ENCODE peak calls at places on chromosomes 12 and 14, in six cellular contexts. O is cardiac fibroblast, I is heart left ventricle, R is bronchial epithelial cell, D is brain microvascular endothelial cell, Q is HFF-Myc. C is an unnamed sample.

GRCh38 chr14:87869619-87870583 is 123.1 kb downstream of the GALC start:
- DNase-seq in D (no peak), I (no peak), O (peak), R (peak), Q (no peak), C (peak)

GRCh38 chr12:59084758-59085383 is 164.6 kb upstream of the LRIG3 start:
- DNase-seq in O (peak), I (no peak), R (no peak), Q (peak), D (no peak), C (peak)

GRCh38 chr12:52233462-52234141 is 559 bp downstream of the KRT7 start:
- DNase-seq in O (no peak), I (no peak), D (no peak), Q (no peak), R (no peak), C (no peak)

GRCh38 chr14:35940291-35940690 is 114.2 kb downstream of the BRMS1L start:
- DNase-seq in O (no peak), R (no peak), I (no peak), D (no peak), Q (no peak), C (no peak)

GRCh38 chr12:990308-990648 is 745 bp upstream of the ERC1 start:
- DNase-seq in I (peak), D (peak), R (peak), Q (no peak), O (peak), C (peak)

GRCh38 chr14:61342486-61342885 is 21.1 kb downstream of the PRKCH start:
- DNase-seq in Q (no peak), R (no peak), I (no peak), O (no peak), D (no peak), C (no peak)

GRCh38 chr14:92456215-92457017 is 57.2 kb upstream of the RIN3 start:
- DNase-seq in D (peak), I (peak), Q (no peak), O (peak), R (peak), C (peak)

GRCh38 chr12:121295123-121295745 is 1.3 kb downstream of the CAMKK2 start:
- DNase-seq in O (no peak), D (no peak), I (no peak), R (no peak), Q (no peak), C (no peak)

GRCh38 chr14:32403688-32404087 is 74.6 kb downstream of the AKAP6 start:
- DNase-seq in I (no peak), D (peak), R (no peak), Q (no peak), O (peak), C (peak)

GRCh38 chr14:92973265-92973797 is 50.4 kb downstream of the CHGA start:
- DNase-seq in Q (peak), R (peak), O (peak), I (peak), D (peak), C (peak)

GRCh38 chr12:77754086-77754485 is 76.6 kb upstream of the NAV3 start:
- DNase-seq in I (no peak), O (no peak), D (no peak), Q (no peak), R (no peak), C (no peak)

GRCh38 chr12:77746108-77746507 is 84.6 kb upstream of the NAV3 start:
- DNase-seq in D (peak), I (no peak), R (no peak), O (peak), Q (peak), C (peak)

GRCh38 chr12:77751939-77752338 is 78.8 kb upstream of the NAV3 start:
- DNase-seq in O (peak), I (no peak), R (no peak), Q (peak), D (peak), C (peak)
- H3K4me3 ChIP-seq in O (no peak), I (no peak), R (no peak), Q (no peak), D (no peak), C (no peak)

GRCh38 chr14:72558721-72559120 is 335.2 kb downstream of the DPF3 start:
- DNase-seq in O (peak), I (no peak), R (peak), D (no peak), Q (no peak), C (peak)

GRCh38 chr14:72560856-72561493 is 332.9 kb downstream of the DPF3 start:
- DNase-seq in Q (no peak), D (no peak), I (no peak), O (no peak), R (no peak), C (no peak)

GRCh38 chr14:72559669-72560068 is 334.2 kb downstream of the DPF3 start:
- DNase-seq in O (no peak), R (no peak), I (no peak), D (no peak), Q (no peak), C (no peak)

GRCh38 chr14:72560331-72560730 is 333.6 kb downstream of the DPF3 start:
- DNase-seq in D (no peak), I (peak), Q (no peak), R (no peak), O (no peak), C (no peak)

GRCh38 chr14:72559227-72559626 is 334.7 kb downstream of the DPF3 start:
- DNase-seq in D (peak), R (peak), O (no peak), I (no peak), Q (no peak), C (peak)
- H3K4me3 ChIP-seq in D (no peak), R (no peak), O (no peak), I (no peak), Q (no peak), C (no peak)

DNA sequence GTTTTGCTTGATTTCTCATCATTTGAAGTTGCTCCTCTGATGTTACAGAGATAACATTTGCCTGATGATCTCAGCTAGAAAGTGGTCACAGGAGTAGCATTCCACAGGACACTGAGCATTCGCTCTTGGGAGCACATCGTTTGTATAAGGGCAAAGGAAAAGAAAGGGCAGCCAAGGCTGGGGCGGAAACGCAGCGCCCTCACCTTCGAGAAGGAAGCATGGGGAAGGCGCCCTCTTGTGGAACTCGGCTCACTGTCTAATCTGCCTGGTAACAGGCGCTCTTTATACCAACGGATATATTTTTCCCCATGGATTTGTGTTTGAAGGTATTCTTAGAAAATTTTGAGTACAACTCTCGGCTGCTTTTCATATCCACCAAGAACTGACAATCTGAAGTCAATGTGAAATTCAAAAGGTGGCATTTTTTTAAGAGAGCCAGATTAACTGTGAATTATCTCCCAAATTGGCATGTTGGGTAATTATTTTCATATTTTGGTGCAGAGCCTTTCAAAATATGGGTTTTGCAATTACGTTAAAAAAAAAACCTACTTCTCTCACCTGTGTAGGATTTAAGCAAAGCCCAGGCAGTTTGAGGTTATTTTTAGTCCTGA is 172.7 kb downstream of the CAND1 start:
- DNase-seq in Q (no peak), D (peak), I (peak), O (peak), R (peak), C (peak)
- H3K4me3 ChIP-seq in Q (no peak), D (no peak), I (no peak), O (no peak), R (no peak), C (no peak)

GRCh38 chr12:108788076-108788782 is 56.9 kb upstream of the CORO1C start:
- DNase-seq in O (no peak), D (no peak), Q (no peak), I (peak), R (no peak), C (no peak)
- H3K4me3 ChIP-seq in O (no peak), D (no peak), Q (no peak), I (no peak), R (no peak), C (no peak)

DNA sequence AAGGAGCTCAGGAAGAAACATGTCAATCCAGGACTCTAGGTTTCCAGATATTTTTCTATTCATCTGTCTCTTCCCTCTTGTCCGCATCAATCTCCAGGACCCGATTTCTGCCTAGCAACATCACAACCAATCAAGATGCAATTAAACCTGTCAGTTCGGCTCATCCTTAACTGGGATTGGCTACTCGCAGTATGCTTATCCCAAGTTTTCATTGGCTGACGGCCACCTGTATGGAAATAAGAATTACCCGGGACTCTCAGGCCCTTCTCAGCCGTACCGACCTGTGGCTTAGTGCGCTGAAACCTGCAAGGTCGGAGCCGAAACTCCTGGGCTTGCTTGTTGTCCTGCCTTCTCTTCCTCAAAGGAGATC is 20.4 kb upstream of the ATP5MC2 start:
- DNase-seq in D (peak), O (peak), I (peak), Q (peak), R (peak), C (peak)
- H3K4me3 ChIP-seq in D (peak), O (no peak), I (peak), Q (no peak), R (peak), C (no peak)

GRCh38 chr12:19021646-19022045 is 107.9 kb upstream of the PLEKHA5 start:
- DNase-seq in I (no peak), Q (no peak), D (no peak), R (no peak), O (no peak), C (no peak)
- H3K4me3 ChIP-seq in I (no peak), Q (no peak), D (no peak), R (no peak), O (no peak), C (no peak)